ENCODE peak calls at places on chromosomes 1 and 21, in ten cellular contexts. G is RPMI8226; X is cardiac muscle cell; H is stimulated activated CD4-positive, alpha-beta T cell treated with anti-CD3 and anti-CD28 coated beads, Interleukin-4, amount 100 ng/mL, for 1 hour; S is neuronal stem cell; O is T-cell; Y is AML-193; B is activated T-helper 1 cell treated with Interleukin-2 at 50 U/mL for 16 hours; D is omental fat pad; A is brain pericyte. F is an unnamed sample.

GRCh38 chr1:7570311-7570710 is 200.8 kb upstream of the VAMP3 start:
- DNase-seq in G (no peak), X (no peak), H (no peak), S (no peak), O (no peak), Y (no peak), B (no peak), D (no peak), A (no peak), F (no peak)

GRCh38 chr21:25296239-25296638 is 311.0 kb downstream of the MRPL39 start:
- DNase-seq in G (peak; percentile 3), X (no peak), H (no peak), S (no peak), O (no peak), Y (no peak), B (no peak), D (no peak), A (no peak), F (no peak)

GRCh38 chr1:71656902-71657301 is 576.1 kb upstream of the ZRANB2 start:
- DNase-seq in G (no peak), X (no peak), H (no peak), S (no peak), O (no peak), Y (no peak), B (no peak), D (no peak), A (no peak), F (no peak)

GRCh38 chr1:7943295-7943694 is 2.7 kb upstream of the TNFRSF9 start:
- DNase-seq in G (no peak), X (no peak), H (no peak), S (no peak), O (no peak), Y (no peak), B (no peak), D (no peak), A (no peak), F (no peak)

GRCh38 chr21:45064091-45064490 is 10.3 kb upstream of the ADARB1 start:
- DNase-seq in G (no peak), X (no peak), H (no peak), S (no peak), O (no peak), Y (no peak), B (no peak), D (no peak), A (no peak), F (no peak)

GRCh38 chr21:24395320-24395933 is 1211.9 kb downstream of the MRPL39 start:
- DNase-seq in G (no peak), X (no peak), H (no peak), S (no peak), O (no peak), Y (no peak), B (no peak), D (no peak), A (no peak), F (no peak)

GRCh38 chr1:8075511-8076051 is 49.5 kb upstream of the ERRFI1 start:
- DNase-seq in G (no peak), X (no peak), H (no peak), S (no peak), O (no peak), Y (no peak), B (no peak), D (no peak), A (no peak), F (no peak)

GRCh38 chr21:41477641-41478318 is 30.2 kb downstream of the TMPRSS2 start:
- DNase-seq in G (peak; percentile 95), X (no peak), H (no peak), S (peak; percentile 31), O (no peak), Y (no peak), B (no peak), D (no peak), A (peak; percentile 73), F (no peak)

GRCh38 chr1:89454845-89455521 is 69.6 kb upstream of the LRRC8B start:
- DNase-seq in G (peak; percentile 48), X (peak; percentile 67), H (peak; percentile 52), S (peak; percentile 36), O (peak; percentile 58), Y (peak; percentile 61), B (peak; percentile 18), D (no peak), A (no peak), F (no peak)

GRCh38 chr1:56837244-56837926 is 17.2 kb upstream of the C8A start:
- DNase-seq in G (no peak), X (no peak), H (no peak), S (no peak), O (no peak), Y (no peak), B (no peak), D (no peak), A (no peak), F (no peak)

GRCh38 chr21:25464275-25464674 is 143.0 kb downstream of the MRPL39 start:
- DNase-seq in G (no peak), X (no peak), H (no peak), S (no peak), O (no peak), Y (peak; percentile 28), B (no peak), D (no peak), A (no peak), F (no peak)

GRCh38 chr1:205440476-205441317 is 15.1 kb downstream of the BLACAT1 start:
- DNase-seq in G (peak; percentile 87), X (peak; percentile 55), H (peak; percentile 58), S (no peak), O (peak; percentile 77), Y (peak; percentile 23), B (peak; percentile 59), D (no peak), A (no peak), F (no peak)

GRCh38 chr1:22806584-22806983 is 95.9 kb downstream of the EPHB2 start:
- DNase-seq in G (no peak), X (no peak), H (no peak), S (peak; percentile 70), O (no peak), Y (no peak), B (no peak), D (no peak), A (no peak), F (no peak)

GRCh38 chr1:227729881-227730629 is 5.0 kb downstream of the JMJD4 start:
- DNase-seq in G (peak; percentile 89), X (peak; percentile 38), H (peak; percentile 59), S (peak; percentile 31), O (peak; percentile 35), Y (peak; percentile 24), B (no peak), D (peak; percentile 44), A (no peak), F (no peak)

GRCh38 chr1:35062518-35063196 is 16.5 kb upstream of the ZMYM1 start:
- DNase-seq in G (peak; percentile 23), X (no peak), H (no peak), S (no peak), O (no peak), Y (peak; percentile 47), B (no peak), D (no peak), A (no peak), F (no peak)

GRCh38 chr1:232952514-232953175 is 2.2 kb downstream of the NTPCR start:
- DNase-seq in G (peak; percentile 62), X (peak; percentile 61), H (peak; percentile 23), S (peak; percentile 39), O (peak; percentile 11), Y (peak; percentile 57), B (no peak), D (no peak), A (no peak), F (no peak)

GRCh38 chr1:174072546-174072945 is 50.4 kb upstream of the RC3H1 start:
- DNase-seq in G (no peak), X (no peak), H (no peak), S (no peak), O (no peak), Y (no peak), B (no peak), D (no peak), A (no peak), F (no peak)

GRCh38 chr1:54227091-54227602 is 27.2 kb downstream of the MRPL37 start:
- DNase-seq in G (no peak), X (no peak), H (no peak), S (no peak), O (no peak), Y (no peak), B (no peak), D (no peak), A (peak; percentile 27), F (no peak)

GRCh38 chr1:237814319-237814924 is 76.3 kb downstream of the ZP4 start:
- DNase-seq in G (peak; percentile 46), X (peak; percentile 17), H (no peak), S (peak; percentile 33), O (no peak), Y (peak; percentile 6), B (no peak), D (no peak), A (no peak), F (no peak)

GRCh38 chr1:44108241-44108640 is 10.4 kb upstream of the KLF17 start:
- DNase-seq in G (no peak), X (no peak), H (no peak), S (no peak), O (no peak), Y (no peak), B (no peak), D (no peak), A (no peak), F (peak; percentile 18)

GRCh38 chr1:1402081-1402900 is 3.2 kb upstream of the CCNL2 start:
- DNase-seq in G (peak; percentile 57), X (peak; percentile 58), H (peak; percentile 51), S (no peak), O (no peak), Y (peak; percentile 42), B (no peak), D (no peak), A (no peak), F (no peak)